ENCODE peak calls at places on chromosome X, in seven cellular contexts. B is GM13976, X is colonic mucosa, N is cardiac fibroblast, I is esophagus muscularis mucosa, Z is dorsolateral prefrontal cortex, G is HFF-Myc. L is an unnamed sample.

GRCh38 chrX:54758114-54759055 is 39.7 kb downstream of the ITIH6 start:
- DNase-seq in B (no peak), X (no peak), N (no peak), I (no peak), Z (no peak), G (no peak), L (no peak)

GRCh38 chrX:101659601-101660063 is at the start of gene ARMCX2:
- DNase-seq in B (peak; percentile 66), X (peak; percentile 37), N (peak; percentile 66), I (no peak), Z (peak; percentile 49), G (no peak), L (peak; percentile 66)

GRCh38 chrX:150291014-150291413 is 72.1 kb upstream of the MAMLD1 start:
- DNase-seq in B (no peak), X (no peak), N (no peak), I (no peak), Z (peak; percentile 72), G (no peak), L (no peak)

GRCh38 chrX:74383611-74384010 is 37.7 kb upstream of the SLC16A2 start:
- DNase-seq in B (peak; percentile 35), X (peak; percentile 18), N (peak; percentile 64), I (no peak), Z (no peak), G (peak; percentile 20), L (peak; percentile 21)

GRCh38 chrX:125205084-125205917 is 114.4 kb upstream of the TEX13C start:
- DNase-seq in B (peak; percentile 30), X (peak; percentile 17), N (peak; percentile 9), I (no peak), Z (no peak), G (no peak), L (no peak)

GRCh38 chrX:129808163-129808828 is 28.5 kb downstream of the SASH3 start:
- DNase-seq in B (no peak), X (no peak), N (peak; percentile 62), I (no peak), Z (no peak), G (no peak), L (no peak)

GRCh38 chrX:154486052-154486395 is 391 bp downstream of the UBL4A start:
- DNase-seq in B (no peak), X (peak; percentile 33), N (peak; percentile 7), I (no peak), Z (no peak), G (no peak), L (no peak)

GRCh38 chrX:154029439-154029838 is 9.7 kb upstream of the IRAK1 start:
- DNase-seq in B (no peak), X (peak; percentile 48), N (no peak), I (no peak), Z (no peak), G (no peak), L (no peak)

GRCh38 chrX:12497832-12498591 is 293.2 kb upstream of the PRPS2 start:
- DNase-seq in B (peak; percentile 23), X (no peak), N (no peak), I (no peak), Z (no peak), G (no peak), L (peak; percentile 11)

GRCh38 chrX:154382483-154383069 is 3.5 kb downstream of the EMD start:
- DNase-seq in B (no peak), X (no peak), N (no peak), I (no peak), Z (no peak), G (no peak), L (no peak)

GRCh38 chrX:40877869-40878268 is 142.5 kb upstream of the MED14 start:
- DNase-seq in B (no peak), X (no peak), N (peak; percentile 54), I (no peak), Z (no peak), G (no peak), L (no peak)

GRCh38 chrX:14027511-14028019 is 2.1 kb downstream of the GEMIN8 start:
- DNase-seq in B (peak; percentile 57), X (no peak), N (peak; percentile 87), I (no peak), Z (no peak), G (no peak), L (peak; percentile 34)

GRCh38 chrX:27918799-27919198 is 62.5 kb downstream of the DCAF8L1 start:
- DNase-seq in B (no peak), X (peak; percentile 54), N (peak; percentile 45), I (no peak), Z (no peak), G (no peak), L (no peak)

GRCh38 chrX:133792198-133792953 is 193.0 kb downstream of the GPC3 start:
- DNase-seq in B (peak; percentile 55), X (peak; percentile 73), N (peak; percentile 69), I (no peak), Z (peak; percentile 61), G (peak; percentile 40), L (peak; percentile 47)

DNA sequence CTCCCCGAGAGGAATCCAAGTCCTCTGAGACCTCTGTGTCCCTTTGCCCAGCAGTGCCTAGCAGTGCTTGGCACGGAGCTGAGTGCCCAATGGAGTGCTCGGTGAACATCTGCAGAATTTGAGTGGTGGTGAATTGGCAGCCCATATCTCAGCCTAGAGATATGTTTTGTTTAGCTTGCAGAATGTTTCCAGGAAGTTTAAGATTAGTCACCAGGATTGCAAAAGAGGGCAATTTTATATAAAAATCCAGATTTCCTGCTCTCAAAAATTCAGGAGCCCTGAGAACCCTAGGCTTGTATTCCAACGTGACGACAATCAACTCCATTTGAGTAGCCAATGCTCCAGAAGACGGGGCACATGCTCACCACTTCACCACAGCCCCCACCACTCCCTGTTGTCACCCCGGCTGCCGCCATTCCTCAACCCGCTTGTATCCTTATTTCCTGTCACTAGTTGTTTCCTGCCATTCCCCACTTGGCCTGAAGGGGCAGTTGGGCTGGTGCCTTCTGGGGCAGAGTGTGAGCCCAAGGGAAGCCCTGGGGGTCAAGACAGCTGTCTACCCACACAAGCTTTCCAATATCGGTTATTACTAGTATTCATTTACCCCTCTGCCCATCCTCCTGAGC is 116.9 kb downstream of the EFNB1 start:
- DNase-seq in B (peak; percentile 13), X (peak; percentile 23), N (peak; percentile 71), I (peak; percentile 34), Z (no peak), G (no peak), L (no peak)
- TF ChIP-seq CTCF in B (peak; percentile 7), X (no peak), N (peak; percentile 58), I (no peak), Z (no peak), G (peak; percentile 31), L (no peak)

GRCh38 chrX:47202316-47202715 is 8.7 kb downstream of the UBA1 start:
- DNase-seq in B (no peak), X (no peak), N (no peak), I (no peak), Z (no peak), G (no peak), L (no peak)

GRCh38 chrX:47199286-47199685 is 5.7 kb downstream of the UBA1 start:
- DNase-seq in B (no peak), X (no peak), N (no peak), I (no peak), Z (no peak), G (no peak), L (no peak)

GRCh38 chrX:47201545-47201944 is 7.9 kb downstream of the UBA1 start:
- DNase-seq in B (no peak), X (no peak), N (no peak), I (no peak), Z (no peak), G (no peak), L (no peak)

GRCh38 chrX:47198687-47199080 is 5.1 kb downstream of the UBA1 start:
- DNase-seq in B (no peak), X (no peak), N (no peak), I (no peak), Z (no peak), G (no peak), L (no peak)

GRCh38 chrX:47200385-47201150 is 6.9 kb downstream of the UBA1 start:
- DNase-seq in B (no peak), X (peak; percentile 65), N (peak; percentile 81), I (no peak), Z (no peak), G (no peak), L (no peak)
- TF ChIP-seq CTCF in B (no peak), X (no peak), N (peak; percentile 20), I (peak; percentile 8), Z (no peak), G (peak; percentile 9), L (no peak)

GRCh38 chrX:56563231-56564116 is at the start of gene UBQLN2:
- DNase-seq in B (peak; percentile 63), X (peak; percentile 82), N (peak; percentile 79), I (no peak), Z (peak; percentile 66), G (peak; percentile 32), L (peak; percentile 57)
- TF ChIP-seq CTCF in B (no peak), X (no peak), N (peak; percentile 23), I (no peak), Z (no peak), G (no peak), L (no peak)

GRCh38 chrX:19857131-19857530 is 30.3 kb downstream of the SH3KBP1 start:
- DNase-seq in B (no peak), X (no peak), N (no peak), I (no peak), Z (no peak), G (no peak), L (no peak)
- TF ChIP-seq CTCF in B (no peak), X (no peak), N (no peak), I (no peak), Z (no peak), G (no peak), L (no peak)

DNA sequence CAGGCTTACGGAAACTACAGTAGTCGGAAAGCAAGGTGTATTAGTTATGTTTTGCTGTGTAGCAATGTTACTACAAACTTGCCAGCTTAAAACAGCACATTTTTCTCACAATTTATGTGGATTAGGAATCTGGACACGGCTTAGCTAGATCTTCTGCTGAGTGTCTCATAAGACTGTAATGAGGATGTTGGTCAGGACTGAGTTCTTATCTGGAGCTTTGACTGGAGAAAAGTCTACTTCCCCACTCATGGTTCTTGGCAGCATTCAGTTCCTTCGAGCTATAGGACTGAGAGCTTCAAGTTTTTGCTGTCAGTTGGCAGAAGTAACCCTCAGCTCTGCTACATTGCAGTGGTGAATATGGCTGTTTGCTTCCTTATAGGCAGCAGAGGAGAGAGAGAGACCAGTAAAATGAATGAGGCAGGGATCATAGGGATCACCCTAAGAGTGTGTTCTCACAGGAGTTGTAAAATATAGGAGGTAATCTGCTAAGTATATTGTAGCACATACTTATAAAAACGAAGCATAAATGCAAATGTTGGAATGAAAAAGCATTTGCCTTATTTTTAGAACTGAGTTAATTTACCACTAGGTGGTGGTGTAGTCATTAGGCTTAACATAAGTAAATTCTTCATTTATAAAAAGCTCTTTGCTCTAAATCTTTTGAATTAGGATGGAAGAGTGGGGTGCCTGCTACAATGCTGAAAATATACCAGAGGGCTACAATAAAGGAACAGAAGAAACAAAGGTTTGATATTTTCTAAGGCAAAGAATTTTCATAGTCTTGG is 38.6 kb downstream of the ALG13 start:
- DNase-seq in B (no peak), X (no peak), N (peak; percentile 5), I (no peak), Z (no peak), G (no peak), L (peak; percentile 1)
- TF ChIP-seq CTCF in B (no peak), X (peak; percentile 27), N (peak; percentile 2), I (peak; percentile 16), Z (peak; percentile 30), G (no peak), L (no peak)

GRCh38 chrX:21725498-21725897 is 32.4 kb downstream of the SMPX start:
- DNase-seq in B (no peak), X (no peak), N (peak; percentile 63), I (no peak), Z (no peak), G (no peak), L (no peak)
- TF ChIP-seq CTCF in B (no peak), X (peak; percentile 15), N (peak; percentile 42), I (no peak), Z (no peak), G (peak; percentile 40), L (no peak)

GRCh38 chrX:10529344-10529743 is 91.0 kb downstream of the MID1 start:
- DNase-seq in B (no peak), X (no peak), N (peak; percentile 80), I (no peak), Z (no peak), G (no peak), L (no peak)
- TF ChIP-seq CTCF in B (no peak), X (no peak), N (no peak), I (no peak), Z (no peak), G (no peak), L (no peak)

L was measured in GM20000.